ENCODE peak calls at places on chromosomes 4 and X, in six cellular contexts. N is transverse colon, Q is heart left ventricle, G is vagina, C is tibial nerve, J is MM.1S. H is an unnamed sample.

GRCh38 chrX:39652336-39652735 is 445.4 kb downstream of the BCOR start:
- DNase-seq in N (no peak), Q (no peak), G (no peak), C (peak; percentile 7), J (peak; percentile 64), H (no peak)

GRCh38 chr4:75561789-75562188 is 5.9 kb downstream of the ODAPH start:
- DNase-seq in N (no peak), Q (no peak), G (no peak), C (no peak), J (no peak), H (no peak)

GRCh38 chrX:5916945-5917344 is 311.7 kb downstream of the NLGN4X start:
- DNase-seq in N (no peak), Q (no peak), G (no peak), C (no peak), J (no peak), H (no peak)

GRCh38 chr4:148054275-148054674 is 322.4 kb downstream of the ARHGAP10 start:
- DNase-seq in N (no peak), Q (no peak), G (no peak), C (no peak), J (no peak), H (no peak)

GRCh38 chrX:8147216-8147615 is 23.9 kb downstream of the VCX2 start:
- DNase-seq in N (no peak), Q (no peak), G (no peak), C (no peak), J (no peak), H (no peak)

GRCh38 chrX:67619253-67619652 is 75.4 kb downstream of the AR start:
- DNase-seq in N (no peak), Q (no peak), G (no peak), C (no peak), J (no peak), H (no peak)

GRCh38 chrX:27186671-27187070 is 276.5 kb downstream of the PPP4R3C start:
- DNase-seq in N (peak; percentile 9), Q (no peak), G (no peak), C (no peak), J (peak; percentile 43), H (no peak)

GRCh38 chr4:38101563-38101962 is 141.4 kb downstream of the PTTG2 start:
- DNase-seq in N (no peak), Q (no peak), G (no peak), C (no peak), J (no peak), H (no peak)

GRCh38 chr4:108113229-108113628 is 55.5 kb downstream of the LEF1 start:
- DNase-seq in N (no peak), Q (no peak), G (no peak), C (no peak), J (no peak), H (no peak)

GRCh38 chr4:39706334-39706733 is 8.4 kb downstream of the UBE2K start:
- DNase-seq in N (peak; percentile 59), Q (peak; percentile 67), G (no peak), C (no peak), J (no peak), H (no peak)

GRCh38 chr4:169283114-169283509 is 12.4 kb upstream of the SH3RF1 start:
- DNase-seq in N (no peak), Q (no peak), G (no peak), C (no peak), J (no peak), H (no peak)

GRCh38 chr4:145956288-145956890 is 17.8 kb upstream of the ZNF827 start:
- DNase-seq in N (peak; percentile 30), Q (no peak), G (no peak), C (peak; percentile 53), J (peak; percentile 46), H (no peak)

GRCh38 chr4:156954598-156954997 is 17.0 kb downstream of the PDGFC start:
- DNase-seq in N (no peak), Q (peak; percentile 40), G (no peak), C (no peak), J (no peak), H (no peak)

GRCh38 chr4:182318256-182318655 is 75.1 kb downstream of the TENM3 start:
- DNase-seq in N (no peak), Q (no peak), G (no peak), C (no peak), J (no peak), H (no peak)

GRCh38 chrX:115393271-115393670 is 103.8 kb downstream of the LUZP4 start:
- DNase-seq in N (no peak), Q (no peak), G (no peak), C (no peak), J (no peak), H (no peak)

GRCh38 chrX:10189317-10190268 is 32.8 kb downstream of the CLCN4 start:
- DNase-seq in N (peak; percentile 79), Q (peak; percentile 68), G (no peak), C (peak; percentile 81), J (peak; percentile 55), H (peak; percentile 86)

GRCh38 chr4:152045781-152046571 is 285.2 kb upstream of the GATB start:
- DNase-seq in N (peak; percentile 45), Q (no peak), G (no peak), C (no peak), J (no peak), H (no peak)

GRCh38 chr4:93127489-93127888 is 701.1 kb upstream of the ATOH1 start:
- DNase-seq in N (no peak), Q (no peak), G (no peak), C (no peak), J (no peak), H (no peak)

GRCh38 chrX:78168065-78168464 is 28.6 kb upstream of the TAF9B start:
- DNase-seq in N (no peak), Q (no peak), G (no peak), C (no peak), J (no peak), H (no peak)

GRCh38 chr4:10015140-10015753 is 6.0 kb downstream of the SLC2A9 start:
- DNase-seq in N (peak; percentile 63), Q (no peak), G (no peak), C (peak; percentile 43), J (peak; percentile 64), H (peak; percentile 72)

GRCh38 chrX:30488092-30488491 is 89.5 kb downstream of the TASL start:
- DNase-seq in N (no peak), Q (no peak), G (no peak), C (no peak), J (peak; percentile 16), H (no peak)

GRCh38 chr4:169250796-169251195 is 20.0 kb downstream of the SH3RF1 start:
- DNase-seq in N (no peak), Q (no peak), G (no peak), C (no peak), J (no peak), H (no peak)

GRCh38 chrX:119041175-119041574 is 31.6 kb upstream of the CT47C1 start:
- DNase-seq in N (peak; percentile 55), Q (peak; percentile 73), G (no peak), C (peak; percentile 44), J (no peak), H (no peak)

GRCh38 chrX:125544856-125545255 is 225.2 kb downstream of the TEX13C start:
- DNase-seq in N (no peak), Q (no peak), G (no peak), C (no peak), J (no peak), H (no peak)

GRCh38 chr4:6942238-6942800 is 32.7 kb downstream of the TBC1D14 start:
- DNase-seq in N (no peak), Q (no peak), G (no peak), C (no peak), J (peak; percentile 86), H (no peak)

GRCh38 chr4:38529189-38530115 is 134.5 kb upstream of the KLF3 start:
- DNase-seq in N (peak; percentile 67), Q (peak; percentile 36), G (no peak), C (no peak), J (no peak), H (no peak)

GRCh38 chr4:147927377-147928137 is 195.7 kb downstream of the ARHGAP10 start:
- DNase-seq in N (no peak), Q (peak; percentile 77), G (no peak), C (no peak), J (no peak), H (no peak)

GRCh38 chr4:119040711-119041185 is 94.9 kb upstream of the MYOZ2 start:
- DNase-seq in N (no peak), Q (no peak), G (no peak), C (peak; percentile 40), J (no peak), H (no peak)

GRCh38 chrX:71144651-71145050 is at the start of gene NLGN3:
- DNase-seq in N (no peak), Q (no peak), G (no peak), C (no peak), J (no peak), H (peak; percentile 50)

GRCh38 chr4:107800058-107800457 is 24.7 kb upstream of the SGMS2 start:
- DNase-seq in N (peak; percentile 59), Q (no peak), G (no peak), C (peak; percentile 16), J (no peak), H (no peak)

GRCh38 chr4:128225148-128225547 is 62.5 kb downstream of the PGRMC2 start:
- DNase-seq in N (no peak), Q (no peak), G (no peak), C (no peak), J (no peak), H (no peak)

GRCh38 chr4:56655209-56655626 is 25.9 kb downstream of the HOPX start:
- DNase-seq in N (peak; percentile 26), Q (peak; percentile 47), G (no peak), C (no peak), J (no peak), H (peak; percentile 59)

GRCh38 chr4:85477538-85477937 is 2.6 kb downstream of the ARHGAP24 start:
- DNase-seq in N (no peak), Q (no peak), G (no peak), C (no peak), J (no peak), H (no peak)

GRCh38 chr4:1793940-1794808 is 1.1 kb downstream of the FGFR3 start:
- DNase-seq in N (no peak), Q (no peak), G (no peak), C (no peak), J (no peak), H (no peak)

GRCh38 chr4:94126669-94127068 is 81.0 kb upstream of the SMARCAD1 start:
- DNase-seq in N (no peak), Q (no peak), G (no peak), C (no peak), J (peak; percentile 33), H (no peak)

GRCh38 chrX:129188223-129188622 is 335.1 kb downstream of the SMARCA1 start:
- DNase-seq in N (no peak), Q (no peak), G (no peak), C (no peak), J (no peak), H (no peak)
- H3K4me3 ChIP-seq in N (no peak overlapping the region), Q (no peak overlapping the region), G (no peak overlapping the region), C (no peak overlapping the region), J (no peak overlapping the region), H (no peak overlapping the region)

GRCh38 chrX:23509256-23509655 is 158.0 kb upstream of the PRDX4 start:
- DNase-seq in N (no peak), Q (no peak), G (no peak), C (no peak), J (no peak), H (no peak)
- H3K27ac ChIP-seq in N (no peak overlapping the region), Q (no peak overlapping the region), G (no peak overlapping the region), C (no peak overlapping the region), J (no peak overlapping the region), H (no peak overlapping the region)

GRCh38 chrX:47562615-47563243 is 1.7 kb downstream of the ARAF start:
- DNase-seq in N (no peak), Q (no peak), G (no peak), C (no peak), J (no peak), H (peak; percentile 41)
- TF ChIP-seq CTCF in N (peak; percentile 12), Q (peak; percentile 45), G (no peak), C (peak; percentile 18), J (peak; percentile 26), H (peak; percentile 34)

GRCh38 chrX:54811301-54811885 is 3.8 kb downstream of the MAGED2 start:
- DNase-seq in N (no peak), Q (no peak), G (peak; percentile 64), C (no peak), J (no peak), H (no peak)
- H3K4me3 ChIP-seq in N (no peak overlapping the region), Q (no peak overlapping the region), G (no peak overlapping the region), C (no peak overlapping the region), J (no peak overlapping the region), H (no peak overlapping the region)

H was measured in dorsolateral prefrontal cortex.